ENCODE peak calls at places on chromosomes 5 and 9, in seven cellular contexts. M is stimulated activated CD4-positive, alpha-beta T cell treated with anti-CD3 and anti-CD28 coated beads, Interleukin-12 subunit alpha, Interleukin-12 subunit beta, amount 100 ng/mL, for 48 hours; W is left ventricle myocardium superior; T is activated T-cell treated with anti-CD3 and anti-CD28 coated beads for 24 hours; L is T-helper 1 cell; F is NCI-H2081; A is HTR-8/SVneo. C is an unnamed sample.

GRCh38 chr5:65871182-65871581 is 55.2 kb upstream of the ERBIN start:
- DNase-seq in T (no peak), L (no peak), W (no peak), F (no peak), M (no peak), A (no peak), C (no peak)

GRCh38 chr5:17177491-17178204 is 39.8 kb upstream of the BASP1 start:
- DNase-seq in T (no peak), A (no peak), W (no peak), F (no peak), M (no peak), L (no peak), C (no peak)

GRCh38 chr9:117707561-117707960 is 3.4 kb downstream of the TLR4 start:
- DNase-seq in L (no peak), A (no peak), T (no peak), W (no peak), M (no peak), F (no peak), C (no peak)

GRCh38 chr5:122183098-122183794 is 53.9 kb downstream of the ZNF474 start:
- DNase-seq in T (no peak), F (no peak), W (peak), A (no peak), M (no peak), L (no peak), C (peak)

GRCh38 chr9:117218951-117219350 is 195.9 kb downstream of the ASTN2 start:
- DNase-seq in A (no peak), T (no peak), L (no peak), F (no peak), W (no peak), M (no peak), C (no peak)

GRCh38 chr5:20972419-20972925 is 984.5 kb upstream of the CDH18 start:
- DNase-seq in F (peak), T (no peak), M (no peak), L (no peak), A (peak), W (peak), C (no peak)

GRCh38 chr9:38671748-38672147 is 48.2 kb downstream of the FAM240B start:
- DNase-seq in T (no peak), M (no peak), A (no peak), W (no peak), F (no peak), L (no peak), C (no peak)

GRCh38 chr9:80649001-80649420 is 1040.3 kb downstream of the TLE1 start:
- DNase-seq in A (no peak), M (no peak), F (no peak), W (no peak), L (no peak), T (no peak), C (peak)

GRCh38 chr5:37838152-37838932 is 1.5 kb downstream of the GDNF start:
- DNase-seq in T (no peak), F (no peak), M (no peak), L (no peak), W (peak), A (no peak), C (peak)

GRCh38 chr9:127919253-127919815 is 2.5 kb upstream of the ST6GALNAC4 start:
- DNase-seq in T (no peak), L (no peak), F (no peak), A (peak), M (no peak), W (peak), C (peak)

GRCh38 chr5:159341145-159341544 is 10.9 kb upstream of the IL12B start:
- DNase-seq in W (no peak), M (no peak), T (no peak), F (no peak), L (no peak), A (no peak), C (peak)

GRCh38 chr9:128280084-128280622 is 4.1 kb downstream of the SWI5 start:
- DNase-seq in M (no peak), L (no peak), W (no peak), T (no peak), F (no peak), A (no peak), C (no peak)

GRCh38 chr5:75568202-75568601 is 43.1 kb upstream of the ANKDD1B start:
- DNase-seq in M (no peak), L (peak), W (no peak), T (no peak), F (no peak), A (no peak), C (no peak)

GRCh38 chr9:124695280-124695890 is 75.7 kb downstream of the NR6A1 start:
- DNase-seq in L (no peak), F (no peak), A (no peak), T (no peak), M (no peak), W (no peak), C (no peak)

GRCh38 chr5:19608434-19608833 is 379.6 kb downstream of the CDH18 start:
- DNase-seq in L (no peak), A (peak), F (no peak), T (no peak), M (no peak), W (no peak), C (no peak)

GRCh38 chr9:136864996-136865767 is 926 bp downstream of the EDF1 start:
- DNase-seq in W (no peak), A (no peak), F (no peak), M (no peak), L (peak), T (no peak), C (peak)

C was measured in osteoblast.